ENCODE peak calls at places on chromosomes 2 and 18, in ten cellular contexts. One of them, this sample, is unnamed.

GRCh38 chr2:48131503-48132293 is 225.4 kb upstream of the FBXO11 start:
- DNase-seq in stimulated activated CD4-positive, alpha-beta T cell treated with anti-CD3 and anti-CD28 coated beads, Interleukin-4, amount 100 ng/mL, for 24 hours: no peak
- DNase-seq in activated T-cell treated with anti-CD3 and anti-CD28 coated beads for 1 hour: no peak
- DNase-seq in upper lobe of left lung: no peak
- DNase-seq in fibroblast of the aortic adventitia: peak
- DNase-seq in brain pericyte: no peak
- DNase-seq in GM10248: no peak
- DNase-seq in tibial artery: no peak
- DNase-seq in lower lobe of right lung: no peak
- DNase-seq in fibroblast of the conjunctiva: peak
- DNase-seq in this sample: no peak

GRCh38 chr2:86809481-86810121 is 18.9 kb upstream of the CD8A start:
- DNase-seq in GM10248: no peak
- DNase-seq in fibroblast of the aortic adventitia: no peak
- DNase-seq in fibroblast of the conjunctiva: no peak
- DNase-seq in brain pericyte: no peak
- DNase-seq in activated T-cell treated with anti-CD3 and anti-CD28 coated beads for 1 hour: no peak
- DNase-seq in stimulated activated CD4-positive, alpha-beta T cell treated with anti-CD3 and anti-CD28 coated beads, Interleukin-4, amount 100 ng/mL, for 24 hours: no peak
- DNase-seq in lower lobe of right lung: no peak
- DNase-seq in tibial artery: no peak
- DNase-seq in upper lobe of left lung: no peak
- DNase-seq in this sample: no peak

GRCh38 chr18:59878644-59879043 is 21.2 kb upstream of the PMAIP1 start:
- DNase-seq in activated T-cell treated with anti-CD3 and anti-CD28 coated beads for 1 hour: no peak
- DNase-seq in fibroblast of the aortic adventitia: no peak
- DNase-seq in stimulated activated CD4-positive, alpha-beta T cell treated with anti-CD3 and anti-CD28 coated beads, Interleukin-4, amount 100 ng/mL, for 24 hours: no peak
- DNase-seq in upper lobe of left lung: no peak
- DNase-seq in fibroblast of the conjunctiva: no peak
- DNase-seq in GM10248: no peak
- DNase-seq in tibial artery: no peak
- DNase-seq in lower lobe of right lung: no peak
- DNase-seq in brain pericyte: no peak
- DNase-seq in this sample: no peak

GRCh38 chr2:120525056-120526046 is 179.4 kb downstream of the INHBB start:
- DNase-seq in fibroblast of the conjunctiva: no peak
- DNase-seq in upper lobe of left lung: no peak
- DNase-seq in fibroblast of the aortic adventitia: no peak
- DNase-seq in lower lobe of right lung: no peak
- DNase-seq in activated T-cell treated with anti-CD3 and anti-CD28 coated beads for 1 hour: no peak
- DNase-seq in stimulated activated CD4-positive, alpha-beta T cell treated with anti-CD3 and anti-CD28 coated beads, Interleukin-4, amount 100 ng/mL, for 24 hours: no peak
- DNase-seq in tibial artery: no peak
- DNase-seq in GM10248: no peak
- DNase-seq in brain pericyte: no peak
- DNase-seq in this sample: peak

GRCh38 chr18:8610442-8610801 is 1.2 kb downstream of the RAB12 start:
- DNase-seq in GM10248: no peak
- DNase-seq in lower lobe of right lung: no peak
- DNase-seq in fibroblast of the aortic adventitia: peak
- DNase-seq in upper lobe of left lung: no peak
- DNase-seq in fibroblast of the conjunctiva: no peak
- DNase-seq in brain pericyte: no peak
- DNase-seq in activated T-cell treated with anti-CD3 and anti-CD28 coated beads for 1 hour: no peak
- DNase-seq in stimulated activated CD4-positive, alpha-beta T cell treated with anti-CD3 and anti-CD28 coated beads, Interleukin-4, amount 100 ng/mL, for 24 hours: peak
- DNase-seq in tibial artery: no peak
- DNase-seq in this sample: no peak

GRCh38 chr2:190841707-190842505 is 38.7 kb upstream of the GLS start:
- DNase-seq in lower lobe of right lung: no peak
- DNase-seq in fibroblast of the aortic adventitia: peak
- DNase-seq in upper lobe of left lung: no peak
- DNase-seq in tibial artery: no peak
- DNase-seq in activated T-cell treated with anti-CD3 and anti-CD28 coated beads for 1 hour: no peak
- DNase-seq in fibroblast of the conjunctiva: no peak
- DNase-seq in stimulated activated CD4-positive, alpha-beta T cell treated with anti-CD3 and anti-CD28 coated beads, Interleukin-4, amount 100 ng/mL, for 24 hours: peak
- DNase-seq in GM10248: no peak
- DNase-seq in brain pericyte: no peak
- DNase-seq in this sample: no peak

GRCh38 chr2:88170472-88170892 is 336 bp downstream of the THNSL2 start:
- DNase-seq in fibroblast of the aortic adventitia: peak
- DNase-seq in fibroblast of the conjunctiva: no peak
- DNase-seq in GM10248: no peak
- DNase-seq in lower lobe of right lung: peak
- DNase-seq in upper lobe of left lung: peak
- DNase-seq in tibial artery: no peak
- DNase-seq in stimulated activated CD4-positive, alpha-beta T cell treated with anti-CD3 and anti-CD28 coated beads, Interleukin-4, amount 100 ng/mL, for 24 hours: no peak
- DNase-seq in brain pericyte: no peak
- DNase-seq in activated T-cell treated with anti-CD3 and anti-CD28 coated beads for 1 hour: no peak
- DNase-seq in this sample: no peak

GRCh38 chr2:100104718-100105677 is 37.4 kb downstream of the AFF3 start:
- DNase-seq in brain pericyte: no peak
- DNase-seq in activated T-cell treated with anti-CD3 and anti-CD28 coated beads for 1 hour: no peak
- DNase-seq in fibroblast of the aortic adventitia: no peak
- DNase-seq in stimulated activated CD4-positive, alpha-beta T cell treated with anti-CD3 and anti-CD28 coated beads, Interleukin-4, amount 100 ng/mL, for 24 hours: peak
- DNase-seq in GM10248: peak
- DNase-seq in fibroblast of the conjunctiva: no peak
- DNase-seq in lower lobe of right lung: no peak
- DNase-seq in upper lobe of left lung: no peak
- DNase-seq in tibial artery: no peak
- DNase-seq in this sample: peak

GRCh38 chr2:82740527-82740926 is 1718.6 kb downstream of the SUCLG1 start:
- DNase-seq in lower lobe of right lung: no peak
- DNase-seq in GM10248: no peak
- DNase-seq in stimulated activated CD4-positive, alpha-beta T cell treated with anti-CD3 and anti-CD28 coated beads, Interleukin-4, amount 100 ng/mL, for 24 hours: no peak
- DNase-seq in upper lobe of left lung: no peak
- DNase-seq in fibroblast of the aortic adventitia: no peak
- DNase-seq in activated T-cell treated with anti-CD3 and anti-CD28 coated beads for 1 hour: no peak
- DNase-seq in fibroblast of the conjunctiva: no peak
- DNase-seq in brain pericyte: no peak
- DNase-seq in tibial artery: no peak
- DNase-seq in this sample: no peak

GRCh38 chr18:12652861-12653401 is 5.0 kb downstream of the SPIRE1 start:
- DNase-seq in stimulated activated CD4-positive, alpha-beta T cell treated with anti-CD3 and anti-CD28 coated beads, Interleukin-4, amount 100 ng/mL, for 24 hours: no peak
- DNase-seq in tibial artery: no peak
- DNase-seq in fibroblast of the conjunctiva: no peak
- DNase-seq in fibroblast of the aortic adventitia: peak
- DNase-seq in brain pericyte: no peak
- DNase-seq in activated T-cell treated with anti-CD3 and anti-CD28 coated beads for 1 hour: no peak
- DNase-seq in lower lobe of right lung: no peak
- DNase-seq in upper lobe of left lung: no peak
- DNase-seq in GM10248: no peak
- DNase-seq in this sample: no peak

GRCh38 chr2:237235383-237236095 is 149.8 kb downstream of the COPS8 start:
- DNase-seq in upper lobe of left lung: no peak
- DNase-seq in tibial artery: peak
- DNase-seq in fibroblast of the conjunctiva: peak
- DNase-seq in brain pericyte: no peak
- DNase-seq in stimulated activated CD4-positive, alpha-beta T cell treated with anti-CD3 and anti-CD28 coated beads, Interleukin-4, amount 100 ng/mL, for 24 hours: no peak
- DNase-seq in activated T-cell treated with anti-CD3 and anti-CD28 coated beads for 1 hour: no peak
- DNase-seq in lower lobe of right lung: no peak
- DNase-seq in GM10248: no peak
- DNase-seq in fibroblast of the aortic adventitia: peak
- DNase-seq in this sample: no peak

GRCh38 chr2:70132244-70133126 is 45.2 kb downstream of the PCBP1 start:
- DNase-seq in upper lobe of left lung: peak
- DNase-seq in tibial artery: peak
- DNase-seq in stimulated activated CD4-positive, alpha-beta T cell treated with anti-CD3 and anti-CD28 coated beads, Interleukin-4, amount 100 ng/mL, for 24 hours: peak
- DNase-seq in lower lobe of right lung: peak
- DNase-seq in activated T-cell treated with anti-CD3 and anti-CD28 coated beads for 1 hour: no peak
- DNase-seq in fibroblast of the aortic adventitia: peak
- DNase-seq in fibroblast of the conjunctiva: peak
- DNase-seq in GM10248: peak
- DNase-seq in brain pericyte: no peak
- DNase-seq in this sample: no peak